ENCODE peak calls at places on chromosomes 7 and 10, in seven cellular contexts. One of them, this sample, is unnamed.

GRCh38 chr7:84790873-84791272 is 396.0 kb downstream of the SEMA3D start:
- DNase-seq in H1: no peak
- DNase-seq in HCT116: no peak
- DNase-seq in HepG2: no peak
- DNase-seq in SK-N-SH: no peak
- DNase-seq in K562: no peak
- DNase-seq in GM12878: no peak
- DNase-seq in this sample: no peak

GRCh38 chr10:88116491-88116890 is 253.1 kb downstream of the PTEN start:
- DNase-seq in GM12878: no peak
- DNase-seq in HCT116: no peak
- DNase-seq in K562: no peak
- DNase-seq in SK-N-SH: no peak
- DNase-seq in HepG2: no peak
- DNase-seq in H1: no peak
- DNase-seq in this sample: no peak

GRCh38 chr7:22694597-22695207 is 32.3 kb upstream of the IL6 start:
- DNase-seq in H1: no peak
- DNase-seq in GM12878: no peak
- DNase-seq in SK-N-SH: no peak
- DNase-seq in K562: peak
- DNase-seq in HepG2: no peak
- DNase-seq in HCT116: no peak
- DNase-seq in this sample: no peak

GRCh38 chr7:13848576-13849527 is 140.6 kb downstream of the ETV1 start:
- DNase-seq in GM12878: no peak
- DNase-seq in HepG2: no peak
- DNase-seq in K562: no peak
- DNase-seq in HCT116: no peak
- DNase-seq in SK-N-SH: peak
- DNase-seq in H1: no peak
- DNase-seq in this sample: no peak

GRCh38 chr10:21080246-21080645 is 183.1 kb upstream of the NEBL start:
- DNase-seq in HepG2: no peak
- DNase-seq in HCT116: no peak
- DNase-seq in SK-N-SH: no peak
- DNase-seq in H1: no peak
- DNase-seq in K562: no peak
- DNase-seq in GM12878: no peak
- DNase-seq in this sample: no peak

GRCh38 chr10:8640878-8641277 is 586.4 kb downstream of the GATA3 start:
- DNase-seq in HepG2: no peak
- DNase-seq in GM12878: no peak
- DNase-seq in SK-N-SH: peak
- DNase-seq in H1: no peak
- DNase-seq in HCT116: no peak
- DNase-seq in K562: no peak
- DNase-seq in this sample: no peak

GRCh38 chr10:69648461-69648860 is 18.4 kb downstream of the FAM241B start:
- DNase-seq in HepG2: no peak
- DNase-seq in H1: no peak
- DNase-seq in GM12878: no peak
- DNase-seq in K562: no peak
- DNase-seq in HCT116: no peak
- DNase-seq in SK-N-SH: no peak
- DNase-seq in this sample: no peak

GRCh38 chr10:70674560-70675495 is 2.5 kb downstream of the ADAMTS14 start:
- DNase-seq in K562: no peak
- DNase-seq in HepG2: no peak
- DNase-seq in GM12878: no peak
- DNase-seq in H1: no peak
- DNase-seq in HCT116: no peak
- DNase-seq in SK-N-SH: no peak
- DNase-seq in this sample: no peak

GRCh38 chr7:158828343-158829020 is 827 bp downstream of the ESYT2 start:
- DNase-seq in H1: peak
- DNase-seq in GM12878: no peak
- DNase-seq in SK-N-SH: peak
- DNase-seq in HCT116: no peak
- DNase-seq in K562: peak
- DNase-seq in HepG2: no peak
- DNase-seq in this sample: peak

GRCh38 chr7:54541941-54542618 is at the start of gene VSTM2A:
- DNase-seq in GM12878: no peak
- DNase-seq in HepG2: no peak
- DNase-seq in K562: no peak
- DNase-seq in H1: peak
- DNase-seq in HCT116: no peak
- DNase-seq in SK-N-SH: peak
- DNase-seq in this sample: peak

GRCh38 chr10:91590904-91591791 is 41.7 kb downstream of the PPP1R3C start:
- DNase-seq in GM12878: no peak
- DNase-seq in SK-N-SH: peak
- DNase-seq in HCT116: no peak
- DNase-seq in H1: no peak
- DNase-seq in HepG2: no peak
- DNase-seq in K562: peak
- DNase-seq in this sample: no peak

GRCh38 chr7:32531402-32531801 is 36.1 kb downstream of the AVL9 start:
- DNase-seq in GM12878: no peak
- DNase-seq in HCT116: no peak
- DNase-seq in K562: no peak
- DNase-seq in SK-N-SH: no peak
- DNase-seq in H1: no peak
- DNase-seq in HepG2: no peak
- DNase-seq in this sample: no peak

GRCh38 chr10:88165849-88166271 is 302.4 kb downstream of the PTEN start:
- DNase-seq in SK-N-SH: no peak
- DNase-seq in HCT116: no peak
- DNase-seq in HepG2: no peak
- DNase-seq in K562: no peak
- DNase-seq in H1: no peak
- DNase-seq in GM12878: no peak
- DNase-seq in this sample: no peak

GRCh38 chr7:73809454-73810090 is 21.2 kb upstream of the CLDN4 start:
- DNase-seq in HepG2: no peak
- DNase-seq in K562: no peak
- DNase-seq in HCT116: peak
- DNase-seq in SK-N-SH: peak
- DNase-seq in GM12878: no peak
- DNase-seq in H1: no peak
- DNase-seq in this sample: no peak

GRCh38 chr7:99860281-99861127 is 16.3 kb downstream of the OR2AE1 start:
- DNase-seq in HCT116: no peak
- DNase-seq in SK-N-SH: no peak
- DNase-seq in GM12878: no peak
- DNase-seq in H1: no peak
- DNase-seq in K562: no peak
- DNase-seq in HepG2: peak
- DNase-seq in this sample: no peak
- TF ChIP-seq JUND in HCT116: no peak
- TF ChIP-seq JUND in SK-N-SH: no peak
- TF ChIP-seq JUND in GM12878: no peak
- TF ChIP-seq JUND in H1: no peak
- TF ChIP-seq JUND in K562: no peak
- TF ChIP-seq JUND in HepG2: peak
- TF ChIP-seq JUND in this sample: no peak

GRCh38 chr7:37901236-37901827 is 15.3 kb downstream of the SFRP4 start:
- DNase-seq in HepG2: peak
- DNase-seq in HCT116: peak
- DNase-seq in K562: peak
- DNase-seq in H1: no peak
- DNase-seq in SK-N-SH: peak
- DNase-seq in GM12878: no peak
- DNase-seq in this sample: peak
- TF ChIP-seq JUND in HepG2: no peak
- TF ChIP-seq JUND in HCT116: no peak
- TF ChIP-seq JUND in K562: no peak
- TF ChIP-seq JUND in H1: no peak
- TF ChIP-seq JUND in SK-N-SH: no peak
- TF ChIP-seq JUND in GM12878: no peak
- TF ChIP-seq JUND in this sample: no peak

GRCh38 chr10:59536151-59536550 is 173.5 kb downstream of the SLC16A9 start:
- DNase-seq in HepG2: no peak
- DNase-seq in H1: no peak
- DNase-seq in HCT116: no peak
- DNase-seq in SK-N-SH: peak
- DNase-seq in K562: no peak
- DNase-seq in GM12878: no peak
- DNase-seq in this sample: no peak
- TF ChIP-seq JUND in HepG2: no peak
- TF ChIP-seq JUND in H1: no peak
- TF ChIP-seq JUND in HCT116: no peak
- TF ChIP-seq JUND in SK-N-SH: peak
- TF ChIP-seq JUND in K562: no peak
- TF ChIP-seq JUND in GM12878: no peak
- TF ChIP-seq JUND in this sample: no peak

GRCh38 chr10:25015927-25016348 is at the start of gene ENKUR:
- DNase-seq in SK-N-SH: peak
- DNase-seq in HepG2: peak
- DNase-seq in K562: peak
- DNase-seq in H1: peak
- DNase-seq in HCT116: peak
- DNase-seq in GM12878: no peak
- DNase-seq in this sample: peak

GRCh38 chr10:25017247-25017590 is 807 bp downstream of the THNSL1 start:
- DNase-seq in SK-N-SH: peak
- DNase-seq in GM12878: peak
- DNase-seq in HCT116: no peak
- DNase-seq in K562: peak
- DNase-seq in HepG2: no peak
- DNase-seq in H1: no peak
- DNase-seq in this sample: no peak

GRCh38 chr10:25016349-25017246 is at the start of gene THNSL1:
- DNase-seq in GM12878: peak
- DNase-seq in HepG2: peak
- DNase-seq in SK-N-SH: peak
- DNase-seq in K562: peak
- DNase-seq in H1: peak
- DNase-seq in HCT116: peak
- DNase-seq in this sample: peak

GRCh38 chr10:25018703-25019102 is 2.3 kb downstream of the THNSL1 start:
- DNase-seq in K562: peak
- DNase-seq in H1: no peak
- DNase-seq in GM12878: no peak
- DNase-seq in HCT116: no peak
- DNase-seq in SK-N-SH: no peak
- DNase-seq in HepG2: no peak
- DNase-seq in this sample: no peak

DNA sequence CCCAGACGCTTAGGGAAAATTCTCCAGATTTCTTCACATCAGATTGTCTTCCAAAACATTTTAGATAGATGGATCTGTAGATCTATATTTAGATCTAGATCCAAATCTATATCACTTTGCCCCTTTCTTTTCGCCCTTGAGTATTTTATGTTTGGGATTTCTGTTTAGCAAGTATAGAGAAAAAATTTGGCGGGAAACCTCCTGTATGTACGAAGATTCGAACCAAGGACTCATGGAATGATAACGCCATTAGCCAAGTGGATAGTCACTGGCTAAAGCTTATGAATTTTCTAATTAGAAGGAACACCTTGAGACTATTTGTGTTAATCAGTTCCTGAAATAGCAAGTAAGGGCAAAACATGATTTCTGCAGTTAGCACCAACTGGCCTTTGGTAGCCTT is 1.2 kb downstream of the THNSL1 start:
- DNase-seq in HCT116: no peak
- DNase-seq in HepG2: no peak
- DNase-seq in H1: no peak
- DNase-seq in SK-N-SH: no peak
- DNase-seq in K562: peak
- DNase-seq in GM12878: no peak
- DNase-seq in this sample: no peak
- TF ChIP-seq JUND in HCT116: no peak
- TF ChIP-seq JUND in HepG2: no peak
- TF ChIP-seq JUND in H1: no peak
- TF ChIP-seq JUND in SK-N-SH: no peak
- TF ChIP-seq JUND in K562: no peak
- TF ChIP-seq JUND in GM12878: no peak
- TF ChIP-seq JUND in this sample: no peak

This sample was measured in T47D.